ENCODE peak calls at places on chromosomes 7 and 10, in four cellular contexts. L is WTC11, I is K562, Y is HepG2. R is an unnamed sample.

GRCh38 chr10:58531084-58531695 is 18.5 kb downstream of the BICC1 start:
- DNase-seq in L (peak; percentile 69), Y (peak; percentile 65), I (peak; percentile 45), R (no peak)

GRCh38 chr10:30062582-30062981 is 3.2 kb upstream of the JCAD start:
- DNase-seq in L (no peak), Y (no peak), I (no peak), R (no peak)

GRCh38 chr7:159050703-159051102 is 94.0 kb downstream of the VIPR2 start:
- DNase-seq in Y (no peak), I (no peak), L (no peak), R (no peak)

GRCh38 chr7:10212664-10213063 is 761.0 kb upstream of the PHF14 start:
- DNase-seq in L (no peak), Y (no peak), I (no peak), R (no peak)

GRCh38 chr10:124149681-124150080 is 56.3 kb upstream of the CHST15 start:
- DNase-seq in Y (no peak), I (no peak), L (no peak), R (peak; percentile 41)

GRCh38 chr10:13087986-13088618 is 11.9 kb upstream of the OPTN start:
- DNase-seq in I (no peak), Y (no peak), L (no peak), R (no peak)

GRCh38 chr7:34361663-34362250 is 296.3 kb upstream of the NPSR1 start:
- DNase-seq in I (no peak), L (no peak), Y (no peak), R (no peak)

GRCh38 chr7:38846280-38846679 is 62.7 kb downstream of the VPS41 start:
- DNase-seq in L (no peak), Y (peak; percentile 12), I (no peak), R (no peak)

GRCh38 chr10:109968954-109969644 is 38.7 kb upstream of the ADD3 start:
- DNase-seq in I (no peak), L (no peak), Y (no peak), R (no peak)

GRCh38 chr10:30538086-30538485 is 91.5 kb downstream of the LYZL2 start:
- DNase-seq in I (no peak), L (no peak), Y (peak; percentile 80), R (no peak)

GRCh38 chr7:27173412-27174076 is 576 bp downstream of the HOXA10 start:
- DNase-seq in I (no peak), Y (no peak), L (no peak), R (peak; percentile 54)

GRCh38 chr7:90923576-90923975 is 327.5 kb downstream of the CDK14 start:
- DNase-seq in L (no peak), Y (no peak), I (no peak), R (no peak)

GRCh38 chr10:83536426-83536825 is 602.9 kb upstream of the GHITM start:
- DNase-seq in Y (no peak), L (no peak), I (no peak), R (no peak)

GRCh38 chr10:102677736-102678354 is 33.6 kb downstream of the TRIM8 start:
- DNase-seq in I (no peak), L (no peak), Y (no peak), R (no peak)

GRCh38 chr10:8305871-8306652 is 251.6 kb downstream of the GATA3 start:
- DNase-seq in Y (no peak), I (no peak), L (no peak), R (no peak)

GRCh38 chr10:121043124-121043849 is 192.1 kb downstream of the WDR11 start:
- DNase-seq in I (no peak), Y (peak; percentile 98), L (no peak), R (no peak)

GRCh38 chr10:69919250-69919649 is 117.5 kb downstream of the COL13A1 start:
- DNase-seq in I (no peak), L (no peak), Y (no peak), R (no peak)

GRCh38 chr10:129531969-129532660 is 65.1 kb downstream of the MGMT start:
- DNase-seq in Y (no peak), L (no peak), I (no peak), R (no peak)

GRCh38 chr7:25669954-25670841 is 441.9 kb upstream of the NPVF start:
- DNase-seq in I (no peak), Y (no peak), L (no peak), R (no peak)

GRCh38 chr7:36600869-36601530 is 123.3 kb downstream of the AOAH start:
- DNase-seq in Y (no peak), I (no peak), L (no peak), R (no peak)

GRCh38 chr7:35676211-35676610 is 18.7 kb downstream of the HERPUD2 start:
- DNase-seq in L (no peak), Y (no peak), I (no peak), R (no peak)

GRCh38 chr10:78960316-78960800 is 108.4 kb upstream of the ZMIZ1 start:
- DNase-seq in I (no peak), L (no peak), Y (no peak), R (no peak)

GRCh38 chr7:143367972-143368371 is 5.5 kb upstream of the FAM131B start:
- DNase-seq in I (no peak), L (no peak), Y (no peak), R (peak; percentile 40)

GRCh38 chr7:158017226-158018060 is 570.2 kb downstream of the PTPRN2 start:
- DNase-seq in Y (no peak), I (no peak), L (no peak), R (no peak)

GRCh38 chr7:140653319-140654108 is 12.9 kb upstream of the DENND2A start:
- DNase-seq in I (peak; percentile 84), Y (peak; percentile 61), L (peak; percentile 66), R (peak; percentile 87)

GRCh38 chr10:124294811-124295770 is 123.6 kb downstream of the OAT start:
- DNase-seq in Y (no peak), L (no peak), I (no peak), R (no peak)

GRCh38 chr7:88347098-88347497 is 40.4 kb upstream of the STEAP4 start:
- DNase-seq in L (no peak), Y (no peak), I (no peak), R (no peak)

GRCh38 chr7:44141221-44141850 is at the start of gene MYL7:
- DNase-seq in Y (no peak), I (no peak), L (no peak), R (peak; percentile 33)

GRCh38 chr10:132064082-132064755 is 1.5 kb upstream of the JAKMIP3 start:
- DNase-seq in L (no peak), Y (no peak), I (no peak), R (no peak)

GRCh38 chr7:223861-224260 is 31.5 kb downstream of the FAM20C start:
- DNase-seq in Y (no peak), I (no peak), L (no peak), R (no peak)

GRCh38 chr7:135920478-135920877 is 56.7 kb downstream of the MTPN start:
- DNase-seq in I (no peak), L (no peak), Y (no peak), R (no peak)

GRCh38 chr10:73509695-73510094 is 13.9 kb upstream of the PPP3CB start:
- DNase-seq in I (no peak), Y (no peak), L (no peak), R (no peak)

GRCh38 chr10:80429521-80429966 is 21.2 kb downstream of the PRXL2A start:
- DNase-seq in Y (no peak), I (no peak), L (no peak), R (no peak)

GRCh38 chr7:107891619-107892366 is 810 bp downstream of the DLD start:
- DNase-seq in I (no peak), L (no peak), Y (no peak), R (no peak)

GRCh38 chr10:75972494-75973276 is 541.3 kb downstream of the LRMDA start:
- DNase-seq in I (no peak), Y (no peak), L (no peak), R (peak; percentile 19)

GRCh38 chr7:104160375-104160774 is 47.4 kb downstream of the ORC5 start:
- DNase-seq in I (peak; percentile 15), Y (no peak), L (no peak), R (peak; percentile 17)
- TF ChIP-seq CTCF in I (peak; percentile 59), Y (no peak), L (no peak), R (peak; percentile 82)

GRCh38 chr10:71081912-71082311 is 130.5 kb upstream of the UNC5B start:
- DNase-seq in L (peak; percentile 3), I (no peak), Y (no peak), R (no peak)
- TF ChIP-seq FOXJ3 in L (no peak), I (no peak), Y (no peak), R (no peak)

GRCh38 chr7:14717711-14718304 is 184.7 kb downstream of the DGKB start:
- DNase-seq in L (no peak), Y (no peak), I (no peak), R (peak; percentile 40)
- TF ChIP-seq CTCF in L (no peak), Y (peak; percentile 8), I (no peak), R (peak; percentile 97)

DNA sequence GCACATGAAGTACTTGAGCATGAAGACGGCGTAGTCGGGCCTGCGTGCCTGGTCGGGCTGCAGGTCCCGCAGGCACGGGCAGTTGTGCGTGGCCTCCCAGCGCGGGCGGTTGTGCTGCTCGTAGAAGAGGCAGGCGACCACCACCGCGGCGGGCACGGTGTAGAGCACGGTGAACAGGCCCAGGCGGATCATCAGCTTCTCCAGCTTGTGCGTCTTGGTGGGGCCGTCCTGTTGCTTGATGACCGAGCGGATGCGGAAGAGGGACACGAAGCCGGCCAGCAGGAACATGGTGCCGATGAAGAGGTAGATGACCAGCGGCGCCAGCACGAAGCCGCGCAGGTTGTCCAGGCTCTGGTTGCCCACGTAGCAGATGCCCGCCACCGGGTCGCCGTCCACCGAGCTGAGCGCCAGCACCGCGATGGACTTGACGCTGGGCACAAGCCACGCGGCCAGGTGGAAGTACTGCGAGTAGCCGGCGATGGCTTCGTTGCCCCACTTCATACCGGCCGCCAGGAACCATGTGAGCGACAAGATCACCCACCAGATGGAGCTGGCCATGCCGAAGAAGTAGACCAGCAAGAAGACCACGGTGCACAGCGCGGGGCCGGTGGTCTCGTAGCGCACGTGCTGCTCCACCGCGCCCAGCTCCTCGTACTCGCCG is 2.3 kb downstream of the FZD8 start:
- DNase-seq in Y (no peak), L (peak; percentile 60), I (no peak), R (peak; percentile 53)
- TF ChIP-seq FOXJ3 in Y (no peak), L (no peak), I (no peak), R (no peak)

GRCh38 chr7:105926131-105926530 is 36.9 kb upstream of the CDHR3 start:
- DNase-seq in I (no peak), Y (no peak), L (no peak), R (no peak)
- TF ChIP-seq CTCF in I (no peak), Y (no peak), L (no peak), R (no peak)

DNA sequence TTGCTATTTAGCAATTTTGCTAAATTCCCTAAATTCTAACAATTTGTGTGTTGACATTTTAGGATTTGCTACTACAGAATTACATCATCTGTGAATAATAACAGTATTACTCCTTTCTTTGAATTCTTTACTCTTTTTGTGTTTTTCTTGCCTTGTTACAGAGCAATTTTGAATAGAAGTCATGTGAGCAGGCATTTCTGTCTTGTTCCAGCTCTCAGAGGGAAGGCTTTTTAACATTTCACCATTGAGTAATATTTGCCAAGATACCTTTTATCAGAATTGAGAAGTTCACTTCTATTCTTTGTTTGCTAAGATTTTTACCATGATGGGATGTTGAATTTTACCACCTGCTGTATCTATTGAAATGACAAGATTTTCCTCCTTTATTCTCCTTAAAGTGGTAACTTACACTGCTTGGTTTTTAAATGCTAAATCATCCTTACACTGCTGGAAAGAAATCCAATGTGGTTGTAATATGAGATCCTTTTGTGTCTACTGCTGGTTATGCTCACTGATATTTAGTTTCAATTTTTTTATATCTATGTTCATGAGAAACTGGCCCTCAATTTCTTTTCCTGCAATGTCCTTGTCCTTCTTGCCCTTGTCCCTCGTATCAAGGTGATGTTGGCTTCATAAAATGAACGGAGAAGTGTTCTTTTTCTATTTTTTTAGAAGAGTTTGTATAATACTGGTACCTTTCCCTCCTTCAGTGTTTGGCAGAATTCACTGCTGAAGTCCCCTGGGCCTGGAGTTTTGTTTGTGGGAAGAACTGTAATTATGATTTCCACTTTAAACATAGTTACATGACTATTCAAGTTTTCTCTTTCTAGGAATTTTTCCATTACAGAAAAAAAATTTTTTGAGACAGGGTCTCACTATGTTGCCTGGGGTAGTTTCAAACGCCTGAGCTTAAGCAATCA is 50.3 kb upstream of the ATP6V0A4 start:
- DNase-seq in L (no peak), Y (no peak), I (no peak), R (no peak)
- TF ChIP-seq FOXJ3 in L (no peak), Y (no peak), I (no peak), R (no peak)